ENCODE peak calls at places on chromosomes 4 and X, in five cellular contexts. V, I, T, G and F are unnamed samples.

GRCh38 chrX:2894885-2895292 is 34.2 kb downstream of the ARSD start:
- DNase-seq in G (no peak), V (no peak), I (peak), T (no peak), F (no peak)

GRCh38 chr4:145177906-145178538 is 2.4 kb downstream of the OTUD4 start:
- DNase-seq in T (no peak), I (peak), G (no peak), V (no peak), F (no peak)

GRCh38 chr4:165476214-165477098 is 97.6 kb downstream of the CPE start:
- DNase-seq in G (no peak), I (peak), V (no peak), T (no peak), F (no peak)

GRCh38 chr4:142752331-142752830 is 93.7 kb downstream of the INPP4B start:
- DNase-seq in T (no peak), V (no peak), I (peak), G (no peak), F (no peak)

GRCh38 chrX:56765816-56766553 is 36.9 kb downstream of the NBDY start:
- DNase-seq in G (no peak), T (peak), I (peak), V (no peak), F (no peak)

GRCh38 chrX:85203461-85203970 is 40.1 kb downstream of the SATL1 start:
- DNase-seq in G (no peak), I (no peak), V (no peak), T (no peak), F (no peak)

GRCh38 chr4:81030617-81031388 is at the start of gene BMP3:
- DNase-seq in V (peak), T (no peak), G (no peak), I (peak), F (peak)

GRCh38 chr4:96354036-96354712 is 514.3 kb downstream of the PDHA2 start:
- DNase-seq in G (no peak), V (no peak), I (peak), T (no peak), F (no peak)

GRCh38 chrX:66632473-66632872 is 6.4 kb downstream of the EDA2R start:
- DNase-seq in V (no peak), I (no peak), T (no peak), G (no peak), F (no peak)

GRCh38 chr4:104641427-104641826 is 146.7 kb upstream of the CXXC4 start:
- DNase-seq in I (no peak), T (no peak), G (no peak), V (no peak), F (no peak)

GRCh38 chr4:1510931-1511330 is 104.7 kb upstream of the NKX1-1 start:
- DNase-seq in I (no peak), T (no peak), V (no peak), G (no peak), F (no peak)

GRCh38 chr4:83772680-83773079 is 236.8 kb downstream of the GPAT3 start:
- DNase-seq in V (no peak), I (no peak), G (no peak), T (no peak), F (no peak)

GRCh38 chrX:119686087-119686639 is 6.8 kb downstream of the SEPTIN6 start:
- DNase-seq in G (no peak), T (no peak), I (peak), V (no peak), F (no peak)

GRCh38 chr4:65498606-65499005 is 171.7 kb downstream of the EPHA5 start:
- DNase-seq in V (no peak), G (no peak), T (no peak), I (no peak), F (no peak)

GRCh38 chr4:168677063-168677462 is 180.2 kb downstream of the PALLD start:
- DNase-seq in T (no peak), V (no peak), I (no peak), G (no peak), F (no peak)

GRCh38 chr4:119040711-119041185 is 94.9 kb upstream of the MYOZ2 start:
- DNase-seq in T (no peak), V (no peak), G (no peak), I (peak), F (no peak)

GRCh38 chr4:106971586-106971985 is 64.5 kb downstream of the DKK2 start:
- DNase-seq in G (no peak), V (no peak), I (no peak), T (no peak), F (no peak)

GRCh38 chrX:47413179-47413594 is 42.8 kb downstream of the ZNF157 start:
- DNase-seq in G (no peak), T (no peak), I (no peak), V (no peak), F (no peak)

GRCh38 chrX:45164021-45164621 is 36.6 kb downstream of the DIPK2B start:
- DNase-seq in V (no peak), T (no peak), I (peak), G (no peak), F (no peak)

GRCh38 chr4:5976431-5976830 is 41.8 kb downstream of the C4orf50 start:
- DNase-seq in T (no peak), I (no peak), G (no peak), V (no peak), F (no peak)

GRCh38 chrX:151873096-151873495 is 39.6 kb upstream of the MAGEA4 start:
- DNase-seq in V (no peak), T (no peak), G (no peak), I (no peak), F (no peak)

GRCh38 chrX:42491145-42491907 is 286.6 kb downstream of the PPP1R2C start:
- DNase-seq in V (no peak), T (no peak), I (no peak), G (no peak), F (no peak)